ENCODE peak calls at places on chromosomes 5 and 9, in four cellular contexts. One of them, this sample, is unnamed.

GRCh38 chr5:10789726-10790125 is 28.7 kb upstream of the DAP start:
- DNase-seq in epithelial cell of proximal tubule: no peak
- DNase-seq in GM06990: no peak
- DNase-seq in fibroblast of pulmonary artery: peak; percentile 1
- DNase-seq in this sample: peak; percentile 6

GRCh38 chr5:141715340-141715905 is 33.4 kb upstream of the ARAP3 start:
- DNase-seq in epithelial cell of proximal tubule: no peak
- DNase-seq in GM06990: no peak
- DNase-seq in fibroblast of pulmonary artery: no peak
- DNase-seq in this sample: no peak

GRCh38 chr5:177301503-177302165 is 1.9 kb downstream of the RAB24 start:
- DNase-seq in epithelial cell of proximal tubule: no peak
- DNase-seq in GM06990: no peak
- DNase-seq in fibroblast of pulmonary artery: no peak
- DNase-seq in this sample: no peak

GRCh38 chr9:91939953-91940352 is 10.1 kb downstream of the ROR2 start:
- DNase-seq in epithelial cell of proximal tubule: no peak
- DNase-seq in GM06990: no peak
- DNase-seq in fibroblast of pulmonary artery: no peak
- DNase-seq in this sample: no peak

GRCh38 chr5:25892251-25892650 is 1146.1 kb downstream of the CDH9 start:
- DNase-seq in epithelial cell of proximal tubule: peak; percentile 3
- DNase-seq in GM06990: no peak
- DNase-seq in fibroblast of pulmonary artery: no peak
- DNase-seq in this sample: no peak

GRCh38 chr9:125933056-125933455 is 185.9 kb downstream of the PBX3 start:
- DNase-seq in epithelial cell of proximal tubule: no peak
- DNase-seq in GM06990: no peak
- DNase-seq in fibroblast of pulmonary artery: no peak
- DNase-seq in this sample: no peak

GRCh38 chr9:109098221-109098959 is 21.4 kb downstream of the TMEM245 start:
- DNase-seq in epithelial cell of proximal tubule: no peak
- DNase-seq in GM06990: no peak
- DNase-seq in fibroblast of pulmonary artery: peak; percentile 93
- DNase-seq in this sample: peak; percentile 83

GRCh38 chr5:39439582-39439981 is 14.8 kb upstream of the DAB2 start:
- DNase-seq in epithelial cell of proximal tubule: no peak
- DNase-seq in GM06990: no peak
- DNase-seq in fibroblast of pulmonary artery: no peak
- DNase-seq in this sample: no peak

GRCh38 chr5:95946451-95946850 is 15.2 kb downstream of the ELL2 start:
- DNase-seq in epithelial cell of proximal tubule: no peak
- DNase-seq in GM06990: no peak
- DNase-seq in fibroblast of pulmonary artery: no peak
- DNase-seq in this sample: no peak

GRCh38 chr5:131587541-131587940 is 47.5 kb downstream of the RAPGEF6 start:
- DNase-seq in epithelial cell of proximal tubule: no peak
- DNase-seq in GM06990: no peak
- DNase-seq in fibroblast of pulmonary artery: no peak
- DNase-seq in this sample: no peak

GRCh38 chr9:96618209-96619108 is 1.2 kb downstream of the CDC14B start:
- DNase-seq in epithelial cell of proximal tubule: no peak
- DNase-seq in GM06990: no peak
- DNase-seq in fibroblast of pulmonary artery: peak; percentile 48
- DNase-seq in this sample: peak; percentile 42

GRCh38 chr9:37287317-37287716 is 135.2 kb upstream of the GRHPR start:
- DNase-seq in epithelial cell of proximal tubule: no peak
- DNase-seq in GM06990: no peak
- DNase-seq in fibroblast of pulmonary artery: no peak
- DNase-seq in this sample: no peak

DNA sequence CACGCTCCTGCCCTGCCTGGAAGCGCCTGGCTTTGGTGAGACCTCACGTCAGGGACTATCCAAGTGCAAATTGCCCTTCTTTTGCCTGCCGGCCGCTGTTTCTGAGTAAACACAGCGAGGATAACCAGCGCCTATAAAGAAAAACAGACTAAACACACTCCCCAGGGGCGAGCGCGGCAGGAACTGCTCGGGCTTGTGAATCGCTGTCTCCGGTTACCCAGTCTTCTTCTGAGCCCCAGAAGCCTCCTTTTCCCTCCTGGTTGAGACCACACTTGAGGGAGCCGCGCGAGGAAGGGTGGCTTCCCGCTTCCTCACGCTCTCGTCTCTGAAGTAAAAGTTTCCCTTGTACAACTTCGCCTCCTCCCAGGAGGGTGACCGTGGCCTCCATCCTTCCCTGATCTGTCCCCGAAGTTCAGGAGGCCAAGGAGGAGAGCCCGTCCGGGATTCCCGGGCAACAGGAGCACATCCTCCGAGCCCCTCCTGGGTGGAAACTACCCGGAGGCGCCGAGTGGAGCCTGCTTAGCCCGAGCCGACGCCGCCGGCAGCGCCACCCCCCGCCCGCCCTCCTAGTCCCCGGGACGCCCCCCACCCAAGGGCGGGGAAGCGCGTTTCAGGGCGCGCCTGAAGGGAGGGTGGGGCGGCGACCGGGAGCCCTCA is 1.0 kb downstream of the HCN1 start:
- DNase-seq in epithelial cell of proximal tubule: no peak
- DNase-seq in GM06990: no peak
- DNase-seq in fibroblast of pulmonary artery: no peak
- DNase-seq in this sample: no peak
- H3K4me3 ChIP-seq in epithelial cell of proximal tubule: no peak overlapping the region
- H3K4me3 ChIP-seq in GM06990: no peak overlapping the region
- H3K4me3 ChIP-seq in fibroblast of pulmonary artery: no peak overlapping the region
- H3K4me3 ChIP-seq in this sample: no peak overlapping the region

GRCh38 chr9:98241357-98242104 is 13.9 kb downstream of the TBC1D2 start:
- DNase-seq in epithelial cell of proximal tubule: no peak
- DNase-seq in GM06990: no peak
- DNase-seq in fibroblast of pulmonary artery: no peak
- DNase-seq in this sample: no peak
- TF ChIP-seq CTCF in epithelial cell of proximal tubule: no peak
- TF ChIP-seq CTCF in GM06990: no peak
- TF ChIP-seq CTCF in fibroblast of pulmonary artery: peak; percentile 17
- TF ChIP-seq CTCF in this sample: no peak

DNA sequence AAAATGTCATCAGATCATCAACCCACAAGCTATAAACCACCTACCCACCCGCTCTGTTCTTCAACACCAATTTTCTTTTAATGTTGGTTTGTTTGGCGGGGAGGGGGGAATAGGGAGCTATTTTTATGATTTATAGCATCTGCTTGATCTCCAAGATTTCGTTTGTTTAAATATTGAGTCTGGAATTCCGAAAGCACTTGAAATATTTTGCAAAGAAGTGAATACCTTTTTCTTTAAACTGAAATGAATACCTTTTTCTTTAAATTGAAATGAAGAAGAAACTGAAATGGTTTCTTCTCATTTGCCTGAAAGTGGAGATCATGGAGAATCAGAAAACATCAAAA is 49.0 kb upstream of the TENT2 start:
- DNase-seq in epithelial cell of proximal tubule: no peak
- DNase-seq in GM06990: no peak
- DNase-seq in fibroblast of pulmonary artery: no peak
- DNase-seq in this sample: no peak
- H3K4me3 ChIP-seq in epithelial cell of proximal tubule: no peak overlapping the region
- H3K4me3 ChIP-seq in GM06990: no peak overlapping the region
- H3K4me3 ChIP-seq in fibroblast of pulmonary artery: no peak overlapping the region
- H3K4me3 ChIP-seq in this sample: no peak overlapping the region

DNA sequence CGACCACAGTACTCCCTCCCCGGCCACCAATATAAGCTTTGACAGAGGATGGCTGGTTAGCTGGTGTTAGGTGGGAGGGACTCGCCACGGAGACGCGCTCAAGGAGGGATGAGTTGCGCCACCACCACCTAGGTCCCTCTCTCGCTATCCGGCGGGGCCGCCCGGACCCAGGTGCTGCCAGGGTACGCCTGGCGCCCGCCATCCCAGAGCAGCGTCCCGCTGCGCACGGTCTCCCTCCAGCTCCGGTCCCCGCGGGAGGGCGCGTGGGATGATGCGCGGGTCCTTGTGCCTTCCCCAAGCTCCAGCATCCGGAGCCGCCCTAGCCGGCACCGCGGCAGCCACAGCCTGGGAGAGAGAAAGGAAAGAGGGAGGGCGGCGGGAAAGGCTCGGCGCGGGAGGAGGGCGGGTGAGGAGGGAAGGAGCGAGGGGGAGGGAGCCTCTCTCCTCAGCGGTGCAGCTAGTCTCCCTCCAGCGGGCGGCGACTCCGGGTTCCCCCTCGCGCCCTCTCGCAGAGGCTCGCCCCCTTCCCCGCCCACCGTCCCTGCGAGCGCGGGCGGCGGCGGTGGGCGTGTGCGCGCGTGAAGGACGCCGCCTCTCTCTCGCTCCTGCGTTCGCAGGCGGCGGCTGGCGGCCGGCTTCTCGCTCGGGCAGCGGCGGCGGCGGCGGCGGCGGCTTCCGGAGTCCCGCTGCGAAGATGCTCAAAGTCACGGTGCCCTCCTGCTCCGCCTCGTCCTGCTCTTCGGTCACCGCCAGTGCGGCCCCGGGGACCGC is at the start of gene CAMK4:
- DNase-seq in epithelial cell of proximal tubule: no peak
- DNase-seq in GM06990: peak; percentile 91
- DNase-seq in fibroblast of pulmonary artery: peak; percentile 74
- DNase-seq in this sample: peak; percentile 66
- TF ChIP-seq CTCF in epithelial cell of proximal tubule: peak; percentile 2
- TF ChIP-seq CTCF in GM06990: peak; percentile 35
- TF ChIP-seq CTCF in fibroblast of pulmonary artery: peak; percentile 7
- TF ChIP-seq CTCF in this sample: peak; percentile 16

GRCh38 chr5:88825782-88826110 is 57.2 kb downstream of the MEF2C start:
- DNase-seq in epithelial cell of proximal tubule: no peak
- DNase-seq in GM06990: no peak
- DNase-seq in fibroblast of pulmonary artery: peak; percentile 13
- DNase-seq in this sample: peak; percentile 22
- H3K4me3 ChIP-seq in epithelial cell of proximal tubule: no peak overlapping the region
- H3K4me3 ChIP-seq in GM06990: peak overlapping the region; percentile 71
- H3K4me3 ChIP-seq in fibroblast of pulmonary artery: no peak overlapping the region
- H3K4me3 ChIP-seq in this sample: no peak overlapping the region

DNA sequence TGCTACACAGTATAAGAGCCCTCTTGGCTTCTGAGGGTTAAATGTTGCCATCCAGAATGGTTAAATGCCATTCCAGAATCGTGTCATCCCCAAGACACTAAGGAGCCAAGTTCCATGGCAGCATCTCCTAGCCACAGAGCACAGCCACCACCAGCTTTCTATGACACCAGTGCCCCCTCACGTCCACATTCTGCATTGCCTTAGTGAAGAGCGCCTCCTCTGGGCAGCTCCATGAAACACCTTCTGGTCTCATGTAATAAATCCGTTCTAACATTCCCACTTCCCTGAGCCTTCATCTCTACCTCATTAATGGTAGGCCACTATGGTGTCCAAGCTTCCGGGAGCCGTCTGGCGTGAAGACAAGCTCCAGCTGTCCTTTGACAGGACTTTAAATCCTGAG is 12.4 kb downstream of the CBY3 start:
- DNase-seq in epithelial cell of proximal tubule: no peak
- DNase-seq in GM06990: no peak
- DNase-seq in fibroblast of pulmonary artery: peak; percentile 66
- DNase-seq in this sample: peak; percentile 70
- TF ChIP-seq CTCF in epithelial cell of proximal tubule: peak; percentile 95
- TF ChIP-seq CTCF in GM06990: peak; percentile 98
- TF ChIP-seq CTCF in fibroblast of pulmonary artery: peak; percentile 90
- TF ChIP-seq CTCF in this sample: peak; percentile 91

GRCh38 chr9:94655739-94656138 is 16.4 kb upstream of the FBP1 start:
- DNase-seq in epithelial cell of proximal tubule: no peak
- DNase-seq in GM06990: no peak
- DNase-seq in fibroblast of pulmonary artery: no peak
- DNase-seq in this sample: no peak
- H3K4me3 ChIP-seq in epithelial cell of proximal tubule: no peak overlapping the region
- H3K4me3 ChIP-seq in GM06990: peak overlapping the region; percentile 51
- H3K4me3 ChIP-seq in fibroblast of pulmonary artery: no peak overlapping the region
- H3K4me3 ChIP-seq in this sample: no peak overlapping the region

GRCh38 chr5:127761869-127762268 is 58.7 kb downstream of the CCDC192 start:
- DNase-seq in epithelial cell of proximal tubule: no peak
- DNase-seq in GM06990: no peak
- DNase-seq in fibroblast of pulmonary artery: no peak
- DNase-seq in this sample: no peak

GRCh38 chr5:127754727-127755126 is 51.5 kb downstream of the CCDC192 start:
- DNase-seq in epithelial cell of proximal tubule: no peak
- DNase-seq in GM06990: no peak
- DNase-seq in fibroblast of pulmonary artery: no peak
- DNase-seq in this sample: no peak

GRCh38 chr5:127758884-127759283 is 55.7 kb downstream of the CCDC192 start:
- DNase-seq in epithelial cell of proximal tubule: no peak
- DNase-seq in GM06990: no peak
- DNase-seq in fibroblast of pulmonary artery: peak; percentile 49
- DNase-seq in this sample: peak; percentile 33

GRCh38 chr5:127754259-127754658 is 51.1 kb downstream of the CCDC192 start:
- DNase-seq in epithelial cell of proximal tubule: no peak
- DNase-seq in GM06990: no peak
- DNase-seq in fibroblast of pulmonary artery: peak; percentile 56
- DNase-seq in this sample: peak; percentile 48

DNA sequence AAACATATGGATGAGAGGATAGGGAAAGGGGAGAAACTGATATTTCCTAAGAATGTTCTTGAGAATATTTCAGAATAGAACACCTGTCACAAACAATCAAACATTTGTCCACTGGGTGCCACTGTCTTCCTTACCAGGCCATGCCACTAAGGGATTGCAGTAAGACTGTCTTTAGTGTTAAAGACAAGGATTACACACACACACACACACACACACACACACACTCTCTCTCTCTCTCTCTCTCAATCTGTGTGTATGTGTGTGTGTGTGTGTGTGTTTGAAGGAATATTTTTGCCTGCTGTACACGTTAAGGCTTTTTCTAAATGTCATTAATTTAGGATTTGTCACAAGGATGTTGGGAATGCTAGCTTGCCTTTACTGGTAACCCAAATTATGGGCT is 54.4 kb downstream of the CCDC192 start:
- DNase-seq in epithelial cell of proximal tubule: peak; percentile 27
- DNase-seq in GM06990: no peak
- DNase-seq in fibroblast of pulmonary artery: peak; percentile 87
- DNase-seq in this sample: peak; percentile 77
- TF ChIP-seq CTCF in epithelial cell of proximal tubule: peak; percentile 72
- TF ChIP-seq CTCF in GM06990: peak; percentile 26
- TF ChIP-seq CTCF in fibroblast of pulmonary artery: peak; percentile 63
- TF ChIP-seq CTCF in this sample: peak; percentile 57

DNA sequence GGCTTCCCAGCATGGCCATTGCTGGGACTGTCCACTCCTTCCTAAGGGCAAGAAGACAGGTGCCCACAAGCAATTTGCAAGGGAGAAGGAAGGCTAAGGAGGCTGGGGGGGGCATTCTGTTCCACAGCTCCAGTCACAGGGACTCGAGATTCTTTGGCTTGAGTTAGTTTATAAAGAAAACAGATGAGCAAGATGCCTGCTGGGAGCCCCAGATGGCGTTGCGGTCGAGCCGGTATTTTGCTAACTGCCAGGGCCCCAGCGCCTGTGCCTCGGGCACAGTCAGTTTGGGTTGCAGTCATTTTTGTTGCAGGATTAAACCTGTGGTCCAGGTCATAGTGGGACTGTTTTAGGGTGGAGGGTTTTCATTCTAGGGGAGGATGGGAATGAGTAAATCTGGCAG is 87.3 kb upstream of the FCN2 start:
- DNase-seq in epithelial cell of proximal tubule: no peak
- DNase-seq in GM06990: no peak
- DNase-seq in fibroblast of pulmonary artery: no peak
- DNase-seq in this sample: no peak
- H3K4me3 ChIP-seq in epithelial cell of proximal tubule: no peak overlapping the region
- H3K4me3 ChIP-seq in GM06990: no peak overlapping the region
- H3K4me3 ChIP-seq in fibroblast of pulmonary artery: no peak overlapping the region
- H3K4me3 ChIP-seq in this sample: no peak overlapping the region

This sample was measured in cardiac fibroblast.